ENCODE peak calls at places on chromosomes 16 and 17, in four cellular contexts. One of them, this sample, is unnamed.
A peak's percentile ranks its signal among the peaks of the same experiment; 100 is the strongest.

GRCh38 chr17:48611213-48611612 is 396 bp upstream of the HOXB7 start:
- DNase-seq in A549: peak; percentile 62
- DNase-seq in GM12878: no peak
- DNase-seq in HepG2: no peak
- DNase-seq in this sample: no peak

GRCh38 chr16:2949705-2950399 is 14.2 kb upstream of the KREMEN2 start:
- DNase-seq in A549: no peak
- DNase-seq in GM12878: no peak
- DNase-seq in HepG2: no peak
- DNase-seq in this sample: no peak

GRCh38 chr16:56506941-56507340 is 12.9 kb downstream of the BBS2 start:
- DNase-seq in A549: no peak
- DNase-seq in GM12878: no peak
- DNase-seq in HepG2: no peak
- DNase-seq in this sample: no peak

GRCh38 chr16:80273635-80274538 is 266.9 kb upstream of the DYNLRB2 start:
- DNase-seq in A549: no peak
- DNase-seq in GM12878: no peak
- DNase-seq in HepG2: no peak
- DNase-seq in this sample: no peak

GRCh38 chr16:27838536-27839175 is 224.9 kb downstream of the GSG1L start:
- DNase-seq in A549: no peak
- DNase-seq in GM12878: no peak
- DNase-seq in HepG2: no peak
- DNase-seq in this sample: no peak

GRCh38 chr16:11370084-11370931 is 25.0 kb downstream of the RMI2 start:
- DNase-seq in A549: no peak
- DNase-seq in GM12878: peak; percentile 57
- DNase-seq in HepG2: peak; percentile 78
- DNase-seq in this sample: no peak

GRCh38 chr16:85390511-85391174 is 222.5 kb upstream of the GSE1 start:
- DNase-seq in A549: peak; percentile 87
- DNase-seq in GM12878: no peak
- DNase-seq in HepG2: peak; percentile 90
- DNase-seq in this sample: peak; percentile 7

GRCh38 chr17:64007838-64008282 is 9.7 kb downstream of the PRR29 start:
- DNase-seq in A549: no peak
- DNase-seq in GM12878: no peak
- DNase-seq in HepG2: peak; percentile 52
- DNase-seq in this sample: no peak

DNA sequence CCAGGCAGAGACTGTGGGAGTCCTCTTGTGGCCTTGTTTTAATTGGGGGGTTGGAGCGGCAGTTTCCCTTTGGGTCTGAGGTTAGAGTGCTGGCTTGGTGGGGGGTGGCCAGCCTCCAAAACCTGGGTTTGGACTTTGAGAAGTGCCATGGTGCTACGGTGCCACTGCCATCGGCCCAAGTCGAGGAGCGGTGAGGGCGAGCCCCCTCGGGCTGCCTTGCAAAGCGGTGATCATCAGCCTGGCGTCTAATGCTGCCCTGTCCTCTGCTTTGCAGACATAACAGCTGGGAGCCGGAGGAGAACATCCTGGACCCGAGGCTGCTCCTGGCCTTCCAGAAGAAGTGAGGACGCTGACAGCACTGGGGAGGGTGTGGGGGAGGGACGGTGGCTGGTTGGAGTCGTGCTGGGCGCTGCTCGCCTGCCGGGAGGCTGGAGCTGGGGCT is 1.2 kb downstream of the CBX2 start:
- DNase-seq in A549: no peak
- DNase-seq in GM12878: no peak
- DNase-seq in HepG2: no peak
- DNase-seq in this sample: no peak
- TF ChIP-seq ESRRA in A549: no peak
- TF ChIP-seq ESRRA in GM12878: no peak
- TF ChIP-seq ESRRA in HepG2: no peak
- TF ChIP-seq ESRRA in this sample: no peak

GRCh38 chr17:29115906-29116651 is 64.1 kb downstream of the MYO18A start:
- DNase-seq in A549: peak; percentile 78
- DNase-seq in GM12878: no peak
- DNase-seq in HepG2: peak; percentile 36
- DNase-seq in this sample: peak; percentile 76
- TF ChIP-seq ESRRA in A549: no peak
- TF ChIP-seq ESRRA in GM12878: no peak
- TF ChIP-seq ESRRA in HepG2: no peak
- TF ChIP-seq ESRRA in this sample: no peak

GRCh38 chr17:8818047-8818446 is 18.9 kb upstream of the MFSD6L start:
- DNase-seq in A549: no peak
- DNase-seq in GM12878: no peak
- DNase-seq in HepG2: no peak
- DNase-seq in this sample: no peak

GRCh38 chr17:8821446-8822105 is 22.4 kb upstream of the MFSD6L start:
- DNase-seq in A549: no peak
- DNase-seq in GM12878: no peak
- DNase-seq in HepG2: no peak
- DNase-seq in this sample: no peak

GRCh38 chr17:8820311-8821010 is 21.3 kb upstream of the MFSD6L start:
- DNase-seq in A549: no peak
- DNase-seq in GM12878: no peak
- DNase-seq in HepG2: no peak
- DNase-seq in this sample: no peak

GRCh38 chr17:8822401-8823035 is 23.4 kb upstream of the MFSD6L start:
- DNase-seq in A549: no peak
- DNase-seq in GM12878: no peak
- DNase-seq in HepG2: no peak
- DNase-seq in this sample: no peak

GRCh38 chr17:8818654-8819330 is 19.6 kb upstream of the MFSD6L start:
- DNase-seq in A549: no peak
- DNase-seq in GM12878: no peak
- DNase-seq in HepG2: no peak
- DNase-seq in this sample: no peak
- TF ChIP-seq ESRRA in A549: no peak
- TF ChIP-seq ESRRA in GM12878: no peak
- TF ChIP-seq ESRRA in HepG2: no peak
- TF ChIP-seq ESRRA in this sample: no peak

GRCh38 chr17:38349097-38349904 is 2.3 kb upstream of the SOCS7 start:
- DNase-seq in A549: peak; percentile 87
- DNase-seq in GM12878: peak; percentile 60
- DNase-seq in HepG2: peak; percentile 82
- DNase-seq in this sample: peak; percentile 90

GRCh38 chr17:38352245-38353083 is 820 bp downstream of the SOCS7 start:
- DNase-seq in A549: no peak
- DNase-seq in GM12878: no peak
- DNase-seq in HepG2: no peak
- DNase-seq in this sample: peak; percentile 37

GRCh38 chr17:38351412-38352222 is at the start of gene SOCS7:
- DNase-seq in A549: peak; percentile 97
- DNase-seq in GM12878: peak; percentile 58
- DNase-seq in HepG2: peak; percentile 95
- DNase-seq in this sample: peak; percentile 90

GRCh38 chr17:38353084-38353604 is 1.5 kb downstream of the SOCS7 start:
- DNase-seq in A549: no peak
- DNase-seq in GM12878: no peak
- DNase-seq in HepG2: no peak
- DNase-seq in this sample: no peak

DNA sequence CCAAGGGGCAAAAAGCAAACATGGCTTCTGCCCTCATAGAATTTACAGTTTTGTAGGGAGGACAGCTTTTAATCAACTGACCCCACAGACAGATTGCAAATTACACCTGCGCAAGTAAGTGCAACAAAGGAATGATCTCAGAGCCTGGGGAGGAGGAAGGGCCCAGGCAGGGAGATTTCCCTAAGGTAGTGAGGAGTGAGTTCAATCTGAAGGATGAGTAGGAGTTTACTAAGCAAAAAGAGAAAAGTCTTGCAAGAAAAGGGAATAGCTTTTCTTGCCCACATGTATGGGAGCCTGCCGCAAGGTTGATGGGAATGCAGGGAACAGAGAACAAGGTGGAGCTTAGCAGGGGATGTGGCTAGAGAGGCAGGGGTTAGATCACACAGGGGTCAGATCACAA is 1.6 kb upstream of the SOCS7 start:
- DNase-seq in A549: no peak
- DNase-seq in GM12878: no peak
- DNase-seq in HepG2: no peak
- DNase-seq in this sample: no peak
- TF ChIP-seq ESRRA in A549: no peak
- TF ChIP-seq ESRRA in GM12878: no peak
- TF ChIP-seq ESRRA in HepG2: no peak
- TF ChIP-seq ESRRA in this sample: no peak

This sample was measured in WTC11.